ENCODE peak calls at places on chromosomes 4 and X, in six cellular contexts. L is ascending aorta, H is heart left ventricle, F is breast epithelium, T is B cell, Z is epithelial cell of esophagus. O is an unnamed sample.

GRCh38 chr4:146333187-146333894 is 119.0 kb downstream of the REELD1 start:
- DNase-seq in L (no peak), H (no peak), F (no peak), T (no peak), Z (peak; percentile 64), O (no peak)

GRCh38 chr4:17494258-17494657 is 17.6 kb downstream of the QDPR start:
- DNase-seq in L (no peak), H (no peak), F (no peak), T (no peak), Z (peak; percentile 71), O (no peak)

GRCh38 chr4:148170408-148171385 is 271.5 kb downstream of the NR3C2 start:
- DNase-seq in L (no peak), H (no peak), F (no peak), T (no peak), Z (peak; percentile 30), O (no peak)

GRCh38 chr4:142883433-142883832 is 37.3 kb upstream of the INPP4B start:
- DNase-seq in L (no peak), H (no peak), F (no peak), T (no peak), Z (peak; percentile 12), O (no peak)

GRCh38 chr4:26687728-26688127 is 103.8 kb downstream of the TBC1D19 start:
- DNase-seq in L (no peak), H (no peak), F (no peak), T (no peak), Z (peak; percentile 47), O (no peak)

GRCh38 chr4:41665808-41666207 is 82.7 kb downstream of the PHOX2B start:
- DNase-seq in L (no peak), H (no peak), F (no peak), T (no peak), Z (peak; percentile 9), O (no peak)

GRCh38 chr4:7760706-7761105 is 179.0 kb downstream of the AFAP1 start:
- DNase-seq in L (no peak), H (no peak), F (no peak), T (no peak), Z (no peak), O (peak; percentile 65)

GRCh38 chr4:159105761-159106243 is 2.9 kb downstream of the RAPGEF2 start:
- DNase-seq in L (peak; percentile 69), H (no peak), F (no peak), T (peak; percentile 31), Z (peak; percentile 64), O (no peak)

GRCh38 chrX:74195605-74196004 is 108.4 kb upstream of the ZCCHC13 start:
- DNase-seq in L (no peak), H (peak; percentile 24), F (no peak), T (no peak), Z (no peak), O (no peak)

GRCh38 chrX:5708209-5708608 is 520.5 kb downstream of the NLGN4X start:
- DNase-seq in L (no peak), H (no peak), F (no peak), T (no peak), Z (no peak), O (no peak)

GRCh38 chr4:125750827-125751466 is 436.2 kb downstream of the FAT4 start:
- DNase-seq in L (peak; percentile 61), H (no peak), F (no peak), T (no peak), Z (no peak), O (no peak)

GRCh38 chr4:3135155-3136011 is 60.9 kb downstream of the HTT start:
- DNase-seq in L (no peak), H (no peak), F (no peak), T (no peak), Z (no peak), O (no peak)

GRCh38 chr4:3130826-3131225 is 56.3 kb downstream of the HTT start:
- DNase-seq in L (no peak), H (no peak), F (no peak), T (no peak), Z (no peak), O (no peak)

GRCh38 chr4:3137908-3138307 is 63.4 kb downstream of the HTT start:
- DNase-seq in L (no peak), H (no peak), F (no peak), T (no peak), Z (no peak), O (no peak)

GRCh38 chr4:3134201-3134600 is 59.7 kb downstream of the HTT start:
- DNase-seq in L (no peak), H (no peak), F (no peak), T (no peak), Z (no peak), O (no peak)

DNA sequence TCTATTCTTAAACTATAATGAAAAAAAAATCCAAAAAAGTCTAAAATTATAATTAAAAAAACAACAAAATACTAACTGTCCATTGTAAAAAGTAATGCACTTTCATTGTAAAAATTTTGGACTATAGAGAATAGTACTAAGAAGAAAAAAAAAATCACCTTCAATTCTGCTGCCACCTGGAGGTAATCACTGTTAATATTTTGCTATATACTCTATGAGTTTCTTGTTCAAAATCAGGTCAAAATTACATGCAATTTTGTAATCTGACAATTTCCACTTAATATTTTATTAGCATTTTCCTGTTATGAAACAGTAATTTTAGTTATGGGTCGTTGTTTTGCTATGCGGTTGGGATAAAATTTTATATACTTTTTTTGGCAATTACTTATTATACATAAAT is 62.0 kb downstream of the HTT start:
- DNase-seq in L (no peak), H (no peak), F (no peak), T (no peak), Z (no peak), O (no peak)
- TF ChIP-seq CTCF in L (peak; percentile 25), H (peak; percentile 39), F (no peak), T (peak; percentile 66), Z (no peak), O (peak; percentile 81)

GRCh38 chrX:79477691-79478090 is 110.6 kb upstream of the ITM2A start:
- DNase-seq in L (no peak), H (no peak), F (no peak), T (no peak), Z (peak; percentile 4), O (no peak)
- TF ChIP-seq CTCF in L (no peak), H (no peak), F (no peak), T (no peak), Z (no peak), O (peak; percentile 27)

GRCh38 chrX:46637937-46638336 is 64.4 kb downstream of the CHST7 start:
- DNase-seq in L (no peak), H (no peak), F (no peak), T (no peak), Z (no peak), O (no peak)

GRCh38 chrX:46635186-46635585 is 61.6 kb downstream of the CHST7 start:
- DNase-seq in L (no peak), H (no peak), F (no peak), T (no peak), Z (no peak), O (no peak)

GRCh38 chrX:46636223-46636622 is 62.7 kb downstream of the CHST7 start:
- DNase-seq in L (no peak), H (no peak), F (no peak), T (no peak), Z (no peak), O (no peak)

GRCh38 chrX:46630141-46630540 is 56.6 kb downstream of the CHST7 start:
- DNase-seq in L (no peak), H (no peak), F (no peak), T (no peak), Z (peak; percentile 14), O (no peak)

GRCh38 chrX:46634577-46634976 is 61.0 kb downstream of the CHST7 start:
- DNase-seq in L (no peak), H (no peak), F (no peak), T (no peak), Z (no peak), O (no peak)
- TF ChIP-seq CTCF in L (no peak), H (no peak), F (no peak), T (no peak), Z (no peak), O (no peak)

GRCh38 chrX:143025628-143026027 is at the start of gene SPANXN4:
- DNase-seq in L (no peak), H (no peak), F (no peak), T (no peak), Z (no peak), O (no peak)
- TF ChIP-seq CTCF in L (no peak), H (no peak), F (no peak), T (no peak), Z (no peak), O (no peak)

DNA sequence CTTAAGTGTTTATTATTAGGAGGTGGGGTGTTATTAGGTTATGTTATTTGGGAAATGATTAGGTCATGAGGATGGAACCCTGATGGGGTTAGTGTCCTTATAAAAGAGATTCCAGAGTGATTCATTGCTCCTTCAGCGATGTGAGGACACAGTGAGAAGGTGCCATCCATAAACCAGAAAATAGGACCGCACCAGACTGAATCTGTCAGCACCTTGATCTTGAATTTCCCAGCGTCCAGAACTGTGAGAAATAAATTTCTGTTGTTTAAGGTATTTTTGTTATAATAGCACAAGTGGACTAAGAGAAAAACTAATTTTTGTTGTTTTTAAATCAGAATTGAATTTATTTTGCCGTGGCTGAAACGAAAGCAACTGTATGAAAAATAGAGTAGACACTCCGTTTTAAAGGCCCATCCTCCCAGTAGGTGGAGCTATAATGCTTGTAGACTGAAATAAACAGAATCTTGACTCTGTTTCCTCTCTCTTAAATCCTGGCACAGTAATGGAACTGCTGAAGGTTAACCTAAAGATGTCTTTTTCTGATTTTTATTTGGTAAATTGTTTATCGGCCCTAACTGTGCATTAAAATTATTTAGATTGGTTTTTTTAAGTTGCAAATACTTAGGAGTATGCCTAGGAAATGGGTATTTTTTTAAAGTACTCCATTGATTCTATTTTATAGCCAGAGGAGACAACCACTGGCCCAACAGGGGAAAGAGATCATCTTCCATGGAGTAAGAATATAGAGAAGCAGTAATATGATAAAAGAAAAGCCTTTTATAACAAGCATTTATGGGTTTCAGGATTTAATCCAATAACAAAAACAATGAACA is 133.2 kb upstream of the ADAMTS3 start:
- DNase-seq in L (no peak), H (no peak), F (no peak), T (peak; percentile 9), Z (peak; percentile 58), O (no peak)
- TF ChIP-seq CTCF in L (peak; percentile 67), H (peak; percentile 64), F (peak; percentile 54), T (peak; percentile 57), Z (peak; percentile 58), O (peak; percentile 99)

O was measured in chondrocyte.